ENCODE peak calls at places on chromosomes 3 and 15, in four cellular contexts. A, Q, X and G are unnamed samples.

GRCh38 chr3:108623504-108623903 is 34.0 kb downstream of the DZIP3 start:
- DNase-seq in Q (no peak), X (no peak), A (no peak), G (no peak)

GRCh38 chr15:92886229-92886628 is 13.9 kb upstream of the CHD2 start:
- DNase-seq in Q (no peak), A (no peak), X (no peak), G (no peak)

GRCh38 chr3:130539005-130539404 is 22.0 kb downstream of the COL6A6 start:
- DNase-seq in X (peak; percentile 14), A (no peak), Q (no peak), G (no peak)

GRCh38 chr3:152834354-152835310 is at the start of gene P2RY1:
- DNase-seq in X (peak; percentile 66), Q (peak; percentile 12), A (peak; percentile 64), G (peak; percentile 57)

GRCh38 chr3:8320711-8321458 is 180.7 kb upstream of the LMCD1 start:
- DNase-seq in Q (no peak), A (no peak), X (no peak), G (no peak)

GRCh38 chr3:131403216-131403895 is 21.8 kb downstream of the NUDT16 start:
- DNase-seq in A (no peak), X (no peak), Q (no peak), G (no peak)

GRCh38 chr3:175163686-175164085 is 304.6 kb downstream of the NAALADL2 start:
- DNase-seq in X (no peak), A (no peak), Q (no peak), G (no peak)

GRCh38 chr3:64030741-64031140 is 7.4 kb upstream of the PSMD6 start:
- DNase-seq in Q (peak; percentile 70), X (peak; percentile 80), A (peak; percentile 64), G (peak; percentile 41)

GRCh38 chr15:53462631-53463030 is 296.8 kb downstream of the WDR72 start:
- DNase-seq in X (no peak), A (no peak), Q (no peak), G (no peak)

GRCh38 chr15:30001592-30001991 is 81.2 kb upstream of the GOLGA8J start:
- DNase-seq in Q (no peak), A (no peak), X (peak; percentile 98), G (no peak)

GRCh38 chr3:153628591-153628990 is 466.6 kb downstream of the RAP2B start:
- DNase-seq in X (no peak), A (no peak), Q (no peak), G (no peak)

GRCh38 chr15:56817266-56817665 is 84.0 kb upstream of the ZNF280D start:
- DNase-seq in X (peak; percentile 73), A (no peak), Q (no peak), G (no peak)

GRCh38 chr3:136490646-136491405 is 240.7 kb downstream of the PCCB start:
- DNase-seq in X (no peak), Q (no peak), A (no peak), G (no peak)

GRCh38 chr15:89383635-89384604 is 49.3 kb upstream of the POLG start:
- DNase-seq in X (peak; percentile 72), Q (no peak), A (no peak), G (no peak)

GRCh38 chr3:23325466-23326065 is 122.4 kb downstream of the UBE2E2 start:
- DNase-seq in Q (no peak), X (no peak), A (no peak), G (no peak)

GRCh38 chr3:37462452-37462851 is 288.1 kb upstream of the LRRFIP2 start:
- DNase-seq in A (no peak), Q (no peak), X (no peak), G (no peak)

GRCh38 chr3:101813817-101814440 is 34.9 kb downstream of the NXPE3 start:
- DNase-seq in Q (no peak), X (no peak), A (no peak), G (no peak)

GRCh38 chr15:90677807-90678790 is 39.0 kb upstream of the BLM start:
- DNase-seq in X (no peak), Q (no peak), A (no peak), G (no peak)

GRCh38 chr3:14438929-14439328 is 36.5 kb downstream of the SLC6A6 start:
- DNase-seq in X (no peak), Q (no peak), A (no peak), G (no peak)

GRCh38 chr3:153783106-153783505 is 338.1 kb upstream of the ARHGEF26 start:
- DNase-seq in Q (no peak), A (no peak), X (no peak), G (no peak)

GRCh38 chr15:96372554-96372953 is 42.1 kb downstream of the NR2F2 start:
- DNase-seq in A (no peak), X (no peak), Q (no peak), G (no peak)

GRCh38 chr15:74817370-74817737 is 4.7 kb downstream of the LMAN1L start:
- DNase-seq in A (no peak), Q (no peak), X (peak; percentile 43), G (no peak)

GRCh38 chr15:48966595-48967301 is 3.0 kb upstream of the SHC4 start:
- DNase-seq in A (no peak), X (no peak), Q (peak; percentile 31), G (no peak)

GRCh38 chr15:88649753-88650551 is 11.1 kb downstream of the ISG20 start:
- DNase-seq in X (no peak), Q (no peak), A (peak; percentile 56), G (peak; percentile 42)

GRCh38 chr3:45486926-45487325 is 98.5 kb downstream of the LARS2 start:
- DNase-seq in X (no peak), Q (no peak), A (no peak), G (no peak)

GRCh38 chr15:70324001-70324974 is 226.6 kb upstream of the TLE3 start:
- DNase-seq in Q (no peak), X (no peak), A (peak; percentile 53), G (peak; percentile 38)

GRCh38 chr3:168952551-168952950 is 711.0 kb downstream of the MECOM start:
- DNase-seq in Q (no peak), A (no peak), X (no peak), G (no peak)

GRCh38 chr3:105315157-105315556 is 51.6 kb upstream of the ALCAM start:
- DNase-seq in Q (no peak), X (no peak), A (no peak), G (no peak)